ENCODE peak calls at places on chromosomes 3 and 15, in six cellular contexts. N is dorsolateral prefrontal cortex, G is MCF 10A, I is heart right ventricle, H is PC-3, Z is upper lobe of right lung. U is an unnamed sample.

GRCh38 chr3:129161860-129162271 is 1.0 kb upstream of the ISY1 start:
- DNase-seq in Z (no peak), I (no peak), H (peak), N (no peak), G (peak), U (peak)

GRCh38 chr3:128932516-128933212 is 53.2 kb downstream of the ACAD9 start:
- DNase-seq in N (no peak), Z (no peak), I (no peak), H (no peak), G (no peak), U (no peak)

GRCh38 chr3:88385090-88385489 is 235.3 kb downstream of the C3orf38 start:
- DNase-seq in I (no peak), N (no peak), Z (no peak), H (no peak), G (peak), U (no peak)

GRCh38 chr15:88741671-88742070 is 61.6 kb upstream of the ACAN start:
- DNase-seq in Z (no peak), H (no peak), I (no peak), G (no peak), N (no peak), U (no peak)

GRCh38 chr3:5006755-5007202 is 27.5 kb downstream of the BHLHE40 start:
- DNase-seq in H (no peak), N (no peak), Z (no peak), I (no peak), G (no peak), U (peak)

GRCh38 chr15:57570994-57571393 is 20.7 kb upstream of the MYZAP start:
- DNase-seq in I (no peak), N (no peak), H (peak), Z (no peak), G (peak), U (no peak)

GRCh38 chr3:147191795-147192385 is 214.5 kb downstream of the ZIC4 start:
- DNase-seq in N (no peak), I (peak), Z (no peak), G (peak), H (peak), U (no peak)

GRCh38 chr3:139418144-139418543 is 28.7 kb upstream of the COPB2 start:
- DNase-seq in G (no peak), Z (no peak), H (peak), I (no peak), N (no peak), U (no peak)

GRCh38 chr3:20145874-20146273 is 40.1 kb downstream of the SGO1 start:
- DNase-seq in G (no peak), Z (no peak), I (no peak), N (no peak), H (no peak), U (no peak)

GRCh38 chr3:170768334-170768801 is 101.6 kb downstream of the RPL22L1 start:
- DNase-seq in I (no peak), N (no peak), H (no peak), G (no peak), Z (no peak), U (no peak)

GRCh38 chr3:170772135-170772534 is 97.9 kb downstream of the RPL22L1 start:
- DNase-seq in H (no peak), N (no peak), I (no peak), G (no peak), Z (no peak), U (no peak)

GRCh38 chr3:170776887-170777551 is 93.0 kb downstream of the RPL22L1 start:
- DNase-seq in G (no peak), Z (no peak), I (no peak), H (no peak), N (no peak), U (no peak)

GRCh38 chr3:170778240-170779217 is 91.5 kb downstream of the RPL22L1 start:
- DNase-seq in H (no peak), I (no peak), N (no peak), Z (no peak), G (no peak), U (no peak)

GRCh38 chr3:170773682-170774081 is 96.3 kb downstream of the RPL22L1 start:
- DNase-seq in G (no peak), N (no peak), I (no peak), Z (no peak), H (no peak), U (no peak)
- TF ChIP-seq CTCF in G (no peak), N (no peak), I (no peak), Z (no peak), H (no peak), U (no peak)

DNA sequence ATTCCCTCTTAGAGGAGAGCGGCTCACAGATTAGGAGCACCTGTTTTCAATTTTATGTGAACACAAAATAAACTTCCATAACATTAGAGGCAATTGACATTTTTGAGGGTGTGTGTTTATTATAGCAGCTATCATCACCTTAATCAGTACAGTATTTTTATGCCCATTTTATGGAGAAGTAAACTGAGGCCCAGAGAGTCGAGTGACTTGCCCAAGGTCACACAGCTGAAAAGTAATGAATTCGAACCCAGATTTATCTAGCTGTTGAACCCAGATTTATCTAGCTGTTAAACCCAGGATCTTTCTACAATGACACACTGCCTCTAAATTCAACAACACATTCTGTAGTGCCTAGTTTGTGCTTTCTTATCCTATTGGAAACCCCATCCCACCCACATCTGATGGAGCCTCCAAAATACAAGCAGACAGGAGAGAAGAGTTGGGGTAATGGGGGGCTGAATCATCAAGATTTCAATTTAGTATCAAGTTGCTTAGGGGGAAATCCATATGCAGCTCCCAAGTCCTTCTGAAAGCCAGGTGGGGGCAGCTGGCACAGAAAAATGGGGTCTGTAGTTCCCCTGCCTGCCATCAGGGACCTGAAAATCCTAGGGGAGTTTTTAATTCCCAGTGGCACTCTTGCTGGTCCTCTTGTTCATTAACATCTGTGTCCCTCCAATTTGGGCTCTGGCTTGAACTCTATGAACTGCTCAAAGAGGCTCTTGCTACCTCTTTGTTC is 50.4 kb upstream of the TRA2B start:
- DNase-seq in I (no peak), G (no peak), Z (no peak), N (no peak), H (no peak), U (no peak)
- TF ChIP-seq CTCF in I (no peak), G (no peak), Z (no peak), N (no peak), H (no peak), U (no peak)

DNA sequence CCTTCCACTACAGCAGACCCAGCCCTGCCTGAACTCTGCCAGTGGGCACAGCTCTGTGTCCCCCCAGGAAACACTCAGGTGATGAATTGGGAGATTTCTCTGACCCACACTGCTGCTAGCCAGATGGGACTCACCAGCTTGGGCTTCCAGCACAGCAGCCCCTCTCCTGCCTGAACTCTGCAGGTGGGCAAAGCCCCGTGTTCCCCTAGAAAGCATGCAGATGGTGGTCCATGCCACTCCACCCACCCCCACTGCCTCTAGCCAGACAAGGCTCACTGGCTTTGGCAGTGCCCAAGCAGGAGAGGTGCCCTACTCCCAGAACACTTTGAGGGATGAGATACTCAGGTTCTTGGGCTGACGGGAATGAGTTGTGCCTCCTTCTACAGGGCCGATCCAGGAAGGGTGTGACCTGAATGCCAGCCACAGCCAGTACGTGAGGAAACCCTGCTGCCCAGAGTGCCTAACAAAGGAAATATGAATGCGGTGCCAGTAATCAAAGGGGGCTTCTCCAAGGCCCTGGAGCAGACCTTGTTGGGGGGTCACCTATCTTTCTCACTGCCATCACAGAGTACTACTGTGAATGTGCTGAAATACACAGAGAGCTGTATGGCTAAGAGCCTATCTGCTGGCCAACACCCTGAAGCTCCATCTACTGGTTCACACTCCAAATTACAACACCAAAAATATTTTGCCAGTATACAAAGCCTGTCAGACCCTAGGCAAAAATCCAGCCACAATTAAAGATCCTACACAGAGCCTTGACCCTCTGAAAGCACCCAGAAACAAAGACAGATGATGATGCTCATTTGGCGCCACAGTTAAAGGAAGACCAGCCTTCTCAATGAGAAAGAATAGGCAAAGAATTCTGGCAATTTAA is 61.9 kb downstream of the BTLA start:
- DNase-seq in N (no peak), I (no peak), Z (no peak), G (peak), H (peak), U (no peak)
- TF ChIP-seq CTCF in N (no peak), I (peak), Z (peak), G (peak), H (peak), U (peak)

GRCh38 chr15:64760056-64760455 is 15.3 kb downstream of the RBPMS2 start:
- DNase-seq in I (no peak), H (no peak), Z (no peak), G (no peak), N (no peak), U (no peak)
- TF ChIP-seq CTCF in I (no peak), H (no peak), Z (no peak), G (no peak), N (no peak), U (no peak)